ENCODE peak calls at places on chromosomes 13 and 19, in six cellular contexts. One of them, this sample, is unnamed.

GRCh38 chr19:18676692-18677091 is 6.8 kb upstream of the CRTC1 start:
- DNase-seq in stimulated activated CD4-positive, alpha-beta T cell treated with anti-CD3 and anti-CD28 coated beads, Interleukin-12 subunit alpha, Interleukin-12 subunit beta, amount 100 ng/mL, for 4 hours: no peak
- DNase-seq in tibial artery: no peak
- DNase-seq in activated CD4-positive, alpha-beta T cell treated with anti-CD3 and anti-CD28 coated beads for 24 hours: no peak
- DNase-seq in NCI-H345: no peak
- DNase-seq in psoas muscle: no peak
- DNase-seq in this sample: no peak

GRCh38 chr13:78102121-78102677 is 183.6 kb upstream of the EDNRB start:
- DNase-seq in stimulated activated CD4-positive, alpha-beta T cell treated with anti-CD3 and anti-CD28 coated beads, Interleukin-12 subunit alpha, Interleukin-12 subunit beta, amount 100 ng/mL, for 4 hours: no peak
- DNase-seq in tibial artery: peak
- DNase-seq in activated CD4-positive, alpha-beta T cell treated with anti-CD3 and anti-CD28 coated beads for 24 hours: no peak
- DNase-seq in NCI-H345: no peak
- DNase-seq in psoas muscle: peak
- DNase-seq in this sample: no peak

GRCh38 chr19:44647144-44647543 is 3.4 kb downstream of the PVR start:
- DNase-seq in stimulated activated CD4-positive, alpha-beta T cell treated with anti-CD3 and anti-CD28 coated beads, Interleukin-12 subunit alpha, Interleukin-12 subunit beta, amount 100 ng/mL, for 4 hours: no peak
- DNase-seq in tibial artery: no peak
- DNase-seq in activated CD4-positive, alpha-beta T cell treated with anti-CD3 and anti-CD28 coated beads for 24 hours: no peak
- DNase-seq in NCI-H345: no peak
- DNase-seq in psoas muscle: no peak
- DNase-seq in this sample: no peak

GRCh38 chr13:43528992-43529391 is 257.8 kb downstream of the ENOX1 start:
- DNase-seq in stimulated activated CD4-positive, alpha-beta T cell treated with anti-CD3 and anti-CD28 coated beads, Interleukin-12 subunit alpha, Interleukin-12 subunit beta, amount 100 ng/mL, for 4 hours: no peak
- DNase-seq in tibial artery: no peak
- DNase-seq in activated CD4-positive, alpha-beta T cell treated with anti-CD3 and anti-CD28 coated beads for 24 hours: no peak
- DNase-seq in NCI-H345: no peak
- DNase-seq in psoas muscle: no peak
- DNase-seq in this sample: no peak

GRCh38 chr13:42272115-42272756 is at the start of gene AKAP11:
- DNase-seq in stimulated activated CD4-positive, alpha-beta T cell treated with anti-CD3 and anti-CD28 coated beads, Interleukin-12 subunit alpha, Interleukin-12 subunit beta, amount 100 ng/mL, for 4 hours: peak
- DNase-seq in tibial artery: peak
- DNase-seq in activated CD4-positive, alpha-beta T cell treated with anti-CD3 and anti-CD28 coated beads for 24 hours: peak
- DNase-seq in NCI-H345: peak
- DNase-seq in psoas muscle: peak
- DNase-seq in this sample: peak

GRCh38 chr19:17052439-17052838 is 22.8 kb downstream of the HAUS8 start:
- DNase-seq in stimulated activated CD4-positive, alpha-beta T cell treated with anti-CD3 and anti-CD28 coated beads, Interleukin-12 subunit alpha, Interleukin-12 subunit beta, amount 100 ng/mL, for 4 hours: peak
- DNase-seq in tibial artery: peak
- DNase-seq in activated CD4-positive, alpha-beta T cell treated with anti-CD3 and anti-CD28 coated beads for 24 hours: no peak
- DNase-seq in NCI-H345: no peak
- DNase-seq in psoas muscle: no peak
- DNase-seq in this sample: no peak

GRCh38 chr19:3025516-3025890 is 3.6 kb downstream of the TLE2 start:
- DNase-seq in stimulated activated CD4-positive, alpha-beta T cell treated with anti-CD3 and anti-CD28 coated beads, Interleukin-12 subunit alpha, Interleukin-12 subunit beta, amount 100 ng/mL, for 4 hours: no peak
- DNase-seq in tibial artery: no peak
- DNase-seq in activated CD4-positive, alpha-beta T cell treated with anti-CD3 and anti-CD28 coated beads for 24 hours: no peak
- DNase-seq in NCI-H345: no peak
- DNase-seq in psoas muscle: no peak
- DNase-seq in this sample: no peak

GRCh38 chr19:52369463-52370340 is at the start of gene ZNF880:
- DNase-seq in stimulated activated CD4-positive, alpha-beta T cell treated with anti-CD3 and anti-CD28 coated beads, Interleukin-12 subunit alpha, Interleukin-12 subunit beta, amount 100 ng/mL, for 4 hours: peak
- DNase-seq in tibial artery: peak
- DNase-seq in activated CD4-positive, alpha-beta T cell treated with anti-CD3 and anti-CD28 coated beads for 24 hours: peak
- DNase-seq in NCI-H345: peak
- DNase-seq in psoas muscle: peak
- DNase-seq in this sample: peak

GRCh38 chr19:15101479-15102082 is 5.6 kb upstream of the SYDE1 start:
- DNase-seq in stimulated activated CD4-positive, alpha-beta T cell treated with anti-CD3 and anti-CD28 coated beads, Interleukin-12 subunit alpha, Interleukin-12 subunit beta, amount 100 ng/mL, for 4 hours: peak
- DNase-seq in tibial artery: no peak
- DNase-seq in activated CD4-positive, alpha-beta T cell treated with anti-CD3 and anti-CD28 coated beads for 24 hours: peak
- DNase-seq in NCI-H345: no peak
- DNase-seq in psoas muscle: no peak
- DNase-seq in this sample: no peak

GRCh38 chr13:113806104-113806471 is 47.1 kb downstream of the TMEM255B start:
- DNase-seq in stimulated activated CD4-positive, alpha-beta T cell treated with anti-CD3 and anti-CD28 coated beads, Interleukin-12 subunit alpha, Interleukin-12 subunit beta, amount 100 ng/mL, for 4 hours: no peak
- DNase-seq in tibial artery: no peak
- DNase-seq in activated CD4-positive, alpha-beta T cell treated with anti-CD3 and anti-CD28 coated beads for 24 hours: no peak
- DNase-seq in NCI-H345: no peak
- DNase-seq in psoas muscle: no peak
- DNase-seq in this sample: no peak

GRCh38 chr13:42233726-42234125 is 38.2 kb upstream of the AKAP11 start:
- DNase-seq in stimulated activated CD4-positive, alpha-beta T cell treated with anti-CD3 and anti-CD28 coated beads, Interleukin-12 subunit alpha, Interleukin-12 subunit beta, amount 100 ng/mL, for 4 hours: no peak
- DNase-seq in tibial artery: no peak
- DNase-seq in activated CD4-positive, alpha-beta T cell treated with anti-CD3 and anti-CD28 coated beads for 24 hours: no peak
- DNase-seq in NCI-H345: no peak
- DNase-seq in psoas muscle: no peak
- DNase-seq in this sample: no peak

GRCh38 chr19:7883796-7884570 is 4.3 kb upstream of the LRRC8E start:
- DNase-seq in stimulated activated CD4-positive, alpha-beta T cell treated with anti-CD3 and anti-CD28 coated beads, Interleukin-12 subunit alpha, Interleukin-12 subunit beta, amount 100 ng/mL, for 4 hours: no peak
- DNase-seq in tibial artery: no peak
- DNase-seq in activated CD4-positive, alpha-beta T cell treated with anti-CD3 and anti-CD28 coated beads for 24 hours: no peak
- DNase-seq in NCI-H345: no peak
- DNase-seq in psoas muscle: no peak
- DNase-seq in this sample: no peak

GRCh38 chr13:58712191-58712590 is 1080.6 kb downstream of the PCDH17 start:
- DNase-seq in stimulated activated CD4-positive, alpha-beta T cell treated with anti-CD3 and anti-CD28 coated beads, Interleukin-12 subunit alpha, Interleukin-12 subunit beta, amount 100 ng/mL, for 4 hours: no peak
- DNase-seq in tibial artery: no peak
- DNase-seq in activated CD4-positive, alpha-beta T cell treated with anti-CD3 and anti-CD28 coated beads for 24 hours: no peak
- DNase-seq in NCI-H345: no peak
- DNase-seq in psoas muscle: no peak
- DNase-seq in this sample: no peak

GRCh38 chr13:80946008-80946802 is 605.3 kb upstream of the SPRY2 start:
- DNase-seq in stimulated activated CD4-positive, alpha-beta T cell treated with anti-CD3 and anti-CD28 coated beads, Interleukin-12 subunit alpha, Interleukin-12 subunit beta, amount 100 ng/mL, for 4 hours: no peak
- DNase-seq in tibial artery: no peak
- DNase-seq in activated CD4-positive, alpha-beta T cell treated with anti-CD3 and anti-CD28 coated beads for 24 hours: no peak
- DNase-seq in NCI-H345: no peak
- DNase-seq in psoas muscle: no peak
- DNase-seq in this sample: no peak

GRCh38 chr19:47471733-47472457 is at the start of gene SLC8A2:
- DNase-seq in stimulated activated CD4-positive, alpha-beta T cell treated with anti-CD3 and anti-CD28 coated beads, Interleukin-12 subunit alpha, Interleukin-12 subunit beta, amount 100 ng/mL, for 4 hours: peak
- DNase-seq in tibial artery: peak
- DNase-seq in activated CD4-positive, alpha-beta T cell treated with anti-CD3 and anti-CD28 coated beads for 24 hours: peak
- DNase-seq in NCI-H345: peak
- DNase-seq in psoas muscle: peak
- DNase-seq in this sample: peak

GRCh38 chr19:38197937-38198704 is 25.9 kb downstream of the DPF1 start:
- DNase-seq in stimulated activated CD4-positive, alpha-beta T cell treated with anti-CD3 and anti-CD28 coated beads, Interleukin-12 subunit alpha, Interleukin-12 subunit beta, amount 100 ng/mL, for 4 hours: no peak
- DNase-seq in tibial artery: no peak
- DNase-seq in activated CD4-positive, alpha-beta T cell treated with anti-CD3 and anti-CD28 coated beads for 24 hours: no peak
- DNase-seq in NCI-H345: no peak
- DNase-seq in psoas muscle: no peak
- DNase-seq in this sample: no peak

GRCh38 chr19:13832096-13832495 is 36.9 kb downstream of the ZSWIM4 start:
- DNase-seq in stimulated activated CD4-positive, alpha-beta T cell treated with anti-CD3 and anti-CD28 coated beads, Interleukin-12 subunit alpha, Interleukin-12 subunit beta, amount 100 ng/mL, for 4 hours: no peak
- DNase-seq in tibial artery: no peak
- DNase-seq in activated CD4-positive, alpha-beta T cell treated with anti-CD3 and anti-CD28 coated beads for 24 hours: no peak
- DNase-seq in NCI-H345: no peak
- DNase-seq in psoas muscle: no peak
- DNase-seq in this sample: no peak

GRCh38 chr13:76153239-76153638 is 517.1 kb downstream of the LMO7 start:
- DNase-seq in stimulated activated CD4-positive, alpha-beta T cell treated with anti-CD3 and anti-CD28 coated beads, Interleukin-12 subunit alpha, Interleukin-12 subunit beta, amount 100 ng/mL, for 4 hours: no peak
- DNase-seq in tibial artery: no peak
- DNase-seq in activated CD4-positive, alpha-beta T cell treated with anti-CD3 and anti-CD28 coated beads for 24 hours: no peak
- DNase-seq in NCI-H345: no peak
- DNase-seq in psoas muscle: no peak
- DNase-seq in this sample: no peak

GRCh38 chr13:88622362-88622973 is 951.3 kb downstream of the SLITRK5 start:
- DNase-seq in stimulated activated CD4-positive, alpha-beta T cell treated with anti-CD3 and anti-CD28 coated beads, Interleukin-12 subunit alpha, Interleukin-12 subunit beta, amount 100 ng/mL, for 4 hours: no peak
- DNase-seq in tibial artery: no peak
- DNase-seq in activated CD4-positive, alpha-beta T cell treated with anti-CD3 and anti-CD28 coated beads for 24 hours: no peak
- DNase-seq in NCI-H345: no peak
- DNase-seq in psoas muscle: no peak
- DNase-seq in this sample: no peak

GRCh38 chr19:39144487-39145071 is 19.0 kb downstream of the PAK4 start:
- DNase-seq in stimulated activated CD4-positive, alpha-beta T cell treated with anti-CD3 and anti-CD28 coated beads, Interleukin-12 subunit alpha, Interleukin-12 subunit beta, amount 100 ng/mL, for 4 hours: no peak
- DNase-seq in tibial artery: no peak
- DNase-seq in activated CD4-positive, alpha-beta T cell treated with anti-CD3 and anti-CD28 coated beads for 24 hours: no peak
- DNase-seq in NCI-H345: no peak
- DNase-seq in psoas muscle: no peak
- DNase-seq in this sample: no peak

GRCh38 chr13:45630791-45631190 is 15.3 kb upstream of the ERICH6B start:
- DNase-seq in stimulated activated CD4-positive, alpha-beta T cell treated with anti-CD3 and anti-CD28 coated beads, Interleukin-12 subunit alpha, Interleukin-12 subunit beta, amount 100 ng/mL, for 4 hours: no peak
- DNase-seq in tibial artery: no peak
- DNase-seq in activated CD4-positive, alpha-beta T cell treated with anti-CD3 and anti-CD28 coated beads for 24 hours: no peak
- DNase-seq in NCI-H345: no peak
- DNase-seq in psoas muscle: no peak
- DNase-seq in this sample: no peak

GRCh38 chr19:19591133-19591825 is 27.2 kb downstream of the PBX4 start:
- DNase-seq in stimulated activated CD4-positive, alpha-beta T cell treated with anti-CD3 and anti-CD28 coated beads, Interleukin-12 subunit alpha, Interleukin-12 subunit beta, amount 100 ng/mL, for 4 hours: peak
- DNase-seq in tibial artery: no peak
- DNase-seq in activated CD4-positive, alpha-beta T cell treated with anti-CD3 and anti-CD28 coated beads for 24 hours: peak
- DNase-seq in NCI-H345: no peak
- DNase-seq in psoas muscle: no peak
- DNase-seq in this sample: peak

GRCh38 chr13:92896842-92897241 is 329.8 kb upstream of the GPC6 start:
- DNase-seq in stimulated activated CD4-positive, alpha-beta T cell treated with anti-CD3 and anti-CD28 coated beads, Interleukin-12 subunit alpha, Interleukin-12 subunit beta, amount 100 ng/mL, for 4 hours: no peak
- DNase-seq in tibial artery: no peak
- DNase-seq in activated CD4-positive, alpha-beta T cell treated with anti-CD3 and anti-CD28 coated beads for 24 hours: no peak
- DNase-seq in NCI-H345: peak
- DNase-seq in psoas muscle: no peak
- DNase-seq in this sample: no peak

GRCh38 chr19:4043966-4044365 is 22.7 kb downstream of the ZBTB7A start:
- DNase-seq in stimulated activated CD4-positive, alpha-beta T cell treated with anti-CD3 and anti-CD28 coated beads, Interleukin-12 subunit alpha, Interleukin-12 subunit beta, amount 100 ng/mL, for 4 hours: no peak
- DNase-seq in tibial artery: no peak
- DNase-seq in activated CD4-positive, alpha-beta T cell treated with anti-CD3 and anti-CD28 coated beads for 24 hours: no peak
- DNase-seq in NCI-H345: no peak
- DNase-seq in psoas muscle: no peak
- DNase-seq in this sample: peak

GRCh38 chr13:80586356-80586755 is 245.4 kb upstream of the SPRY2 start:
- DNase-seq in stimulated activated CD4-positive, alpha-beta T cell treated with anti-CD3 and anti-CD28 coated beads, Interleukin-12 subunit alpha, Interleukin-12 subunit beta, amount 100 ng/mL, for 4 hours: no peak
- DNase-seq in tibial artery: no peak
- DNase-seq in activated CD4-positive, alpha-beta T cell treated with anti-CD3 and anti-CD28 coated beads for 24 hours: no peak
- DNase-seq in NCI-H345: no peak
- DNase-seq in psoas muscle: no peak
- DNase-seq in this sample: no peak

GRCh38 chr19:56538761-56539263 is at the start of gene ZFP28:
- DNase-seq in stimulated activated CD4-positive, alpha-beta T cell treated with anti-CD3 and anti-CD28 coated beads, Interleukin-12 subunit alpha, Interleukin-12 subunit beta, amount 100 ng/mL, for 4 hours: peak
- DNase-seq in tibial artery: peak
- DNase-seq in activated CD4-positive, alpha-beta T cell treated with anti-CD3 and anti-CD28 coated beads for 24 hours: peak
- DNase-seq in NCI-H345: peak
- DNase-seq in psoas muscle: peak
- DNase-seq in this sample: peak